ENCODE peak calls at places on chromosomes 2 and 18, in five cellular contexts. K is neural crest cell; I is HuH-7; N is adrenal gland; T is stimulated activated CD4-positive, alpha-beta T cell treated with anti-CD3 and anti-CD28 coated beads, Interleukin-15, amount 100 ng/mL, for 24 hours. P is an unnamed sample.

GRCh38 chr2:149320362-149320761 is 10.0 kb upstream of the LYPD6 start:
- DNase-seq in T (no peak), K (no peak), I (no peak), N (no peak), P (no peak)

GRCh38 chr2:9655441-9656269 is 24.9 kb upstream of the YWHAQ start:
- DNase-seq in K (no peak), T (peak), N (no peak), I (no peak), P (no peak)

GRCh38 chr2:24623535-24623934 is 132.5 kb downstream of the NCOA1 start:
- DNase-seq in K (no peak), T (no peak), N (no peak), I (no peak), P (no peak)

GRCh38 chr18:37535968-37536367 is 29.6 kb downstream of the CELF4 start:
- DNase-seq in K (no peak), N (no peak), I (no peak), T (no peak), P (no peak)

GRCh38 chr2:147232225-147232669 is 612.6 kb upstream of the ACVR2A start:
- DNase-seq in K (no peak), I (no peak), T (no peak), N (no peak), P (no peak)

GRCh38 chr2:201280191-201281040 is 20.1 kb downstream of the CASP8 start:
- DNase-seq in I (no peak), T (no peak), K (no peak), N (no peak), P (no peak)

GRCh38 chr18:72544092-72544886 is at the start of gene CBLN2:
- DNase-seq in K (peak), T (peak), N (peak), I (peak), P (no peak)

GRCh38 chr2:174662859-174663258 is 65.3 kb upstream of the WIPF1 start:
- DNase-seq in T (no peak), N (no peak), I (no peak), K (no peak), P (no peak)

GRCh38 chr2:119367472-119368099 is 809 bp downstream of the DBI start:
- DNase-seq in N (peak), T (peak), K (peak), I (peak), P (no peak)

GRCh38 chr2:17646096-17646554 is 105.6 kb downstream of the VSNL1 start:
- DNase-seq in N (peak), T (peak), K (peak), I (peak), P (peak)

GRCh38 chr2:239262484-239263230 is 138.2 kb downstream of the HDAC4 start:
- DNase-seq in T (no peak), N (no peak), K (no peak), I (no peak), P (no peak)